ENCODE peak calls at places on chromosomes 1 and 21, in six cellular contexts. T, V, I, H, P and F are unnamed samples.

GRCh38 chr21:45325206-45326168 is 37.8 kb upstream of the POFUT2 start:
- DNase-seq in T (peak; percentile 26), H (no peak), P (peak; percentile 12), V (peak; percentile 63), I (peak; percentile 45), F (peak; percentile 64)

GRCh38 chr1:88286716-88287115 is 397.4 kb upstream of the PKN2 start:
- DNase-seq in T (no peak), P (no peak), V (no peak), I (no peak), H (no peak), F (no peak)

GRCh38 chr1:13976485-13976884 is 276.5 kb downstream of the PRDM2 start:
- DNase-seq in H (no peak), P (no peak), I (no peak), T (no peak), V (no peak), F (no peak)

GRCh38 chr1:165228111-165228655 is 128.3 kb downstream of the LMX1A start:
- DNase-seq in I (no peak), V (no peak), P (no peak), H (no peak), T (no peak), F (no peak)

GRCh38 chr1:54794401-54795099 is 6.6 kb downstream of the TTC22 start:
- DNase-seq in T (no peak), I (no peak), V (no peak), P (no peak), H (peak; percentile 29), F (no peak)

GRCh38 chr1:3463013-3463385 is 8.5 kb downstream of the ARHGEF16 start:
- DNase-seq in V (peak; percentile 59), T (peak; percentile 17), H (no peak), I (no peak), P (no peak), F (no peak)

GRCh38 chr1:86207323-86207722 is 50.8 kb upstream of the COL24A1 start:
- DNase-seq in P (no peak), T (peak; percentile 48), I (no peak), H (no peak), V (no peak), F (no peak)

GRCh38 chr1:181987996-181988395 is 73.5 kb downstream of the ZNF648 start:
- DNase-seq in V (no peak), I (no peak), H (no peak), T (no peak), P (no peak), F (no peak)

GRCh38 chr21:32712043-32712442 is 15.8 kb downstream of the SYNJ1 start:
- DNase-seq in P (no peak), V (no peak), T (no peak), H (no peak), I (no peak), F (no peak)

GRCh38 chr1:94539496-94539895 is 2.1 kb downstream of the F3 start:
- DNase-seq in T (peak; percentile 76), V (no peak), I (no peak), P (peak; percentile 29), H (no peak), F (no peak)

GRCh38 chr1:73800376-73800775 is 397.6 kb downstream of the LRRIQ3 start:
- DNase-seq in H (no peak), T (no peak), I (no peak), P (no peak), V (no peak), F (no peak)

GRCh38 chr1:184267747-184268146 is 119.1 kb upstream of the C1orf21 start:
- DNase-seq in H (no peak), T (no peak), I (no peak), P (no peak), V (no peak), F (no peak)

GRCh38 chr1:184270556-184270955 is 116.3 kb upstream of the C1orf21 start:
- DNase-seq in H (no peak), T (no peak), V (no peak), P (no peak), I (no peak), F (no peak)

GRCh38 chr1:184276416-184276815 is 110.4 kb upstream of the C1orf21 start:
- DNase-seq in V (no peak), I (no peak), H (no peak), T (no peak), P (no peak), F (no peak)

GRCh38 chr1:184272178-184272866 is 114.5 kb upstream of the C1orf21 start:
- DNase-seq in T (no peak), I (no peak), V (no peak), P (no peak), H (no peak), F (no peak)
- TF ChIP-seq POLR2A in T (no peak), I (no peak), V (no peak), P (no peak), H (no peak), F (no peak)

GRCh38 chr1:21335088-21335678 is 44.9 kb upstream of the ECE1 start:
- DNase-seq in V (peak; percentile 65), P (peak; percentile 28), T (no peak), H (no peak), I (no peak), F (no peak)

GRCh38 chr1:21337459-21337930 is 47.2 kb upstream of the ECE1 start:
- DNase-seq in P (peak; percentile 28), I (no peak), V (no peak), H (no peak), T (no peak), F (no peak)

GRCh38 chr1:21334214-21335087 is 44.2 kb upstream of the ECE1 start:
- DNase-seq in I (peak; percentile 79), P (peak; percentile 84), H (peak; percentile 83), V (peak; percentile 90), T (peak; percentile 81), F (no peak)

GRCh38 chr1:21337010-21337437 is 46.8 kb upstream of the ECE1 start:
- DNase-seq in T (no peak), V (peak; percentile 68), H (no peak), I (peak; percentile 37), P (peak; percentile 49), F (no peak)

GRCh38 chr1:21335750-21336168 is 45.5 kb upstream of the ECE1 start:
- DNase-seq in I (no peak), V (peak; percentile 72), T (no peak), P (peak; percentile 71), H (peak; percentile 66), F (no peak)
- H3K4me1 ChIP-seq in I (peaks cover 67% of the 10 kb centered on the region), V (peaks cover 97% of the 10 kb centered on the region), T (peaks cover 80% of the 10 kb centered on the region), P (peaks cover 95% of the 10 kb centered on the region), H (peaks cover 96% of the 10 kb centered on the region), F (peaks cover 97% of the 10 kb centered on the region)

GRCh38 chr1:115284209-115284608 is 53.8 kb downstream of the NGF start:
- DNase-seq in V (no peak), I (no peak), T (no peak), H (no peak), P (no peak), F (no peak)
- TF ChIP-seq POLR2A in V (no peak), I (no peak), T (no peak), H (no peak), P (no peak), F (no peak)

GRCh38 chr1:10687782-10688408 is 108.6 kb downstream of the CASZ1 start:
- DNase-seq in H (peak; percentile 54), I (no peak), T (peak; percentile 81), V (no peak), P (no peak), F (no peak)
- H3K4me1 ChIP-seq in H (peaks cover 95% of the 10 kb centered on the region), I (peaks cover 29% of the 10 kb centered on the region), T (peaks cover 79% of the 10 kb centered on the region), V (peaks cover 100% of the 10 kb centered on the region), P (peaks cover 18% of the 10 kb centered on the region), F (peaks cover 80% of the 10 kb centered on the region)

DNA sequence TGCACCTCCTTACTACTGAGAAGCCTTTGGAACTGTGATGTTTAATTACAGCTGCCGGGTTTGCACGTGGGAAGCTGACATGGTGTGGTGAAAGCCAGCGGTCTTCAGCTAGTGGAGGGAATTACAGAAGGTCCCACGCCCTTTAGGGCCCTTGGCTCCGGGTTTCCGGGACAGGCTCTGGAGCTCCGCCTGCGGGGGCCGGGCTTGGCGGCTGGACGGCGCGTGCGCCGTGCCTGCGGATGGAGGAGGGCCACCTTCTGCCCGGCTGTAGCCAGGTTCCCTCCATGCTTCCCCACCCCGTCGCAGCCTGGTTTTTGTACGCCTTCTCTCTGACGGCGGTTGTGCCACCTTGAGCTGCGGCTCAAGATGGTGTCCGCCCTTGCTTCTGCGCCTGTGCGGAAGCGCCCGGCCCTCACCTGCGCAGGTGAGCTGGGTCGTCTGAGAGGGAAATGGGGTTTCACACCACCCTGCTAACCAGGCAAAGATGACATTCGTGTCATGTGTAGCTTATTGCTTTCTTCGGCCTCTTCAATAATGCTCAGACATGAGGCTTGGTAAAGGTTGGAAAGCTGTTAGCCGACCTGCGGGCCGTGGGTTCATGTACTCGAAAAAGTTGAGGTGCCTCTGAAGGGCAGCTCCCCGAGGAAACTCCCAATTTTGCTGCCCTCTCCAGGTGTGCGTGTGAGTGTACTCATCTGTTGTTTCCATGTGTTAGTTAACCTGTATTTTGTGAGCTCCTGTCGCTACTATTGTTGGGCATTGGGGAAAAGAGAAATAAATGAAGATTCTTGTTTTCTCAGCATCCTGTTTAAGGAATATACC is 36.6 kb upstream of the OPRD1 start:
- DNase-seq in T (peak; percentile 85), P (peak; percentile 76), H (peak; percentile 84), I (peak; percentile 71), V (peak; percentile 83), F (peak; percentile 86)
- TF ChIP-seq POLR2A in T (no peak), P (no peak), H (peak; percentile 52), I (no peak), V (peak; percentile 22), F (no peak)

GRCh38 chr1:28328228-28328648 is 602 bp upstream of the MED18 start:
- DNase-seq in P (no peak), T (peak; percentile 26), I (peak; percentile 39), H (peak; percentile 16), V (no peak), F (no peak)

GRCh38 chr1:28329395-28330153 is 734 bp downstream of the MED18 start:
- DNase-seq in I (peak; percentile 27), H (peak; percentile 43), P (peak; percentile 49), V (peak; percentile 21), T (peak; percentile 33), F (no peak)

GRCh38 chr1:28326505-28326904 is 2.3 kb upstream of the MED18 start:
- DNase-seq in I (no peak), P (no peak), V (no peak), H (no peak), T (no peak), F (no peak)

GRCh38 chr1:28323720-28324119 is 5.1 kb upstream of the MED18 start:
- DNase-seq in P (no peak), I (no peak), H (no peak), V (no peak), T (no peak), F (no peak)

GRCh38 chr1:28326980-28327379 is 1.9 kb upstream of the MED18 start:
- DNase-seq in H (no peak), V (no peak), I (no peak), P (no peak), T (no peak), F (no peak)
- H3K4me1 ChIP-seq in H (peaks cover 36% of the 10 kb centered on the region), V (peaks cover 19% of the 10 kb centered on the region), I (no peaks in the 10 kb centered on the region), P (peaks cover 3% of the 10 kb centered on the region), T (peaks cover 6% of the 10 kb centered on the region), F (peaks cover 21% of the 10 kb centered on the region)

GRCh38 chr1:223142795-223143759 is at the start of gene TLR5:
- DNase-seq in P (peak; percentile 81), T (peak; percentile 88), H (peak; percentile 93), I (peak; percentile 92), V (peak; percentile 91), F (peak; percentile 89)
- TF ChIP-seq POLR2A in P (no peak), T (peak; percentile 46), H (peak; percentile 39), I (peak; percentile 45), V (no peak), F (no peak)